ENCODE peak calls at places on chromosomes 1 and 21, in six cellular contexts. R, C, J, S, Y and K are unnamed samples.

GRCh38 chr1:80181418-80181817 is 1174.9 kb upstream of the ADGRL4 start:
- DNase-seq in R (no peak), C (no peak), J (peak; percentile 3), S (no peak), Y (no peak), K (no peak)

GRCh38 chr1:41673355-41673754 is 188.9 kb upstream of the EDN2 start:
- DNase-seq in R (no peak), C (peak; percentile 61), J (no peak), S (peak; percentile 45), Y (peak; percentile 50), K (peak; percentile 72)

GRCh38 chr1:245105815-245106410 is 48.9 kb upstream of the KIF26B start:
- DNase-seq in R (no peak), C (peak; percentile 12), J (no peak), S (peak; percentile 61), Y (no peak), K (no peak)

GRCh38 chr1:246597340-246597739 is 31.1 kb downstream of the CNST start:
- DNase-seq in R (no peak), C (peak; percentile 85), J (no peak), S (peak; percentile 68), Y (peak; percentile 96), K (peak; percentile 93)

GRCh38 chr21:29418813-29419212 is 120.1 kb downstream of the BACH1 start:
- DNase-seq in R (no peak), C (no peak), J (no peak), S (no peak), Y (no peak), K (no peak)

GRCh38 chr1:1359668-1360468 is 1.5 kb upstream of the MXRA8 start:
- DNase-seq in R (peak; percentile 21), C (peak; percentile 80), J (no peak), S (peak; percentile 86), Y (peak; percentile 52), K (peak; percentile 64)

GRCh38 chr1:115545791-115546733 is 95.7 kb upstream of the VANGL1 start:
- DNase-seq in R (peak; percentile 42), C (peak; percentile 94), J (peak; percentile 65), S (peak; percentile 97), Y (peak; percentile 87), K (peak; percentile 83)

GRCh38 chr21:38267136-38267535 is 10.3 kb downstream of the KCNJ15 start:
- DNase-seq in R (no peak), C (no peak), J (no peak), S (no peak), Y (no peak), K (no peak)

GRCh38 chr21:25176637-25177412 is 430.5 kb downstream of the MRPL39 start:
- DNase-seq in R (no peak), C (peak; percentile 59), J (no peak), S (peak; percentile 78), Y (no peak), K (no peak)

GRCh38 chr1:237578540-237578939 is 312.2 kb downstream of the ZP4 start:
- DNase-seq in R (no peak), C (no peak), J (no peak), S (no peak), Y (no peak), K (no peak)

GRCh38 chr21:44764319-44765230 is 37.0 kb downstream of the UBE2G2 start:
- DNase-seq in R (no peak), C (no peak), J (peak; percentile 39), S (no peak), Y (no peak), K (no peak)

GRCh38 chr1:172040466-172040865 is 199.2 kb downstream of the DNM3 start:
- DNase-seq in R (no peak), C (peak; percentile 77), J (no peak), S (peak; percentile 93), Y (peak; percentile 57), K (no peak)

GRCh38 chr1:234713440-234713839 is 103.5 kb upstream of the IRF2BP2 start:
- DNase-seq in R (no peak), C (no peak), J (no peak), S (no peak), Y (no peak), K (no peak)

GRCh38 chr1:148353461-148354283 is 129.4 kb downstream of the PPIAL4G start:
- DNase-seq in R (no peak), C (peak; percentile 69), J (peak; percentile 67), S (peak; percentile 90), Y (peak; percentile 69), K (peak; percentile 53)

GRCh38 chr1:164772635-164773034 is 213.7 kb downstream of the PBX1 start:
- DNase-seq in R (no peak), C (peak; percentile 91), J (no peak), S (peak; percentile 99), Y (peak; percentile 81), K (peak; percentile 94)

GRCh38 chr1:209945377-209945776 is 7.4 kb downstream of the SYT14 start:
- DNase-seq in R (no peak), C (no peak), J (no peak), S (no peak), Y (no peak), K (no peak)

GRCh38 chr1:170765712-170766330 is 101.9 kb downstream of the PRRX1 start:
- DNase-seq in R (no peak), C (peak; percentile 58), J (peak; percentile 13), S (peak; percentile 38), Y (peak; percentile 72), K (peak; percentile 64)

DNA sequence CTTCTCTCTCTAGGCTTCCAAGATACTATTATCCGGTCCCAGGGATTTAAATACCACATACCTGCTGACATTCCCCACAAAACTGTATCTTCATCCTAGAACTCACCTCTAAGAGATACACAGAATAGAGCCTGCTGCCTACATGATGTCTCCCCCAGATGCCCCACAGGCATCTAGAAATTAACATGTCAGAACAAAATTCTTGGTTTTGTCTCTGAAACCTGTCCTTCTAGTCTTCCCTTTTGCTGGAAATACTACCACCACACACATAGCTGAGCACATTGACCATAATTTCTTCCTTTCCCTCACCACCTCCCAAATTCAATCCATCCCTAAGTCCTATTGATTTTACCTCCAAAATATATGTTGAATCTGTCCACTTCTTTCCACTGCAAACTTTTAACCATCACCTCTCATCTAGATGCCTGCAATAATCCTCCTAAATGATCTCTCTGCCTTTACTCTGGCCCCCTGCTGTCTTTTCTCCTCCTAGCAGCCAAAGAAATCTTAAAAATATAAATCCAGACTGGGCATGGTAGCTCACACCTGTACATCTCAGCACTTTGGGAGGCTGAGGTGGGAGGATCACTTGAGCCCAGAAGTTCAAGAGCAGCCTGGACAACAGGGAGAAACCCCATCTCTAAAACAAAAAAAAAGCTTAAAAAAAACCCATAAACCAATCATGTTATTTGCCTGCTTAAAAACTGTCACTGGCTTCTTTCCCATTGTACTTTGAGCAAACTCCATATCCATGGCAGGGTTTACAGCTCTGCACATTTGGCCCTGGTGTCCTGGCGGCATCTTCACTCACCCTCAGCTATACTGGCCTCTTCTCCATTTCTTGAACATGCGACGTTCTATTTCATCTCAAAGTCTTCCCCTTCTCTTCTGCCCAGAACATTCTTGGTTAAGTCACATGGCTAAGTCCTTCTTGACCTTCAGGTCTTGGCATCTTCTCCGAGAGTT is 6.2 kb upstream of the FAM76A start:
- DNase-seq in R (no peak), C (peak; percentile 2), J (no peak), S (no peak), Y (peak; percentile 26), K (peak; percentile 28)
- TF ChIP-seq CTCF in R (peak; percentile 20), C (peak; percentile 30), J (no peak), S (peak; percentile 53), Y (peak; percentile 49), K (peak; percentile 54)

DNA sequence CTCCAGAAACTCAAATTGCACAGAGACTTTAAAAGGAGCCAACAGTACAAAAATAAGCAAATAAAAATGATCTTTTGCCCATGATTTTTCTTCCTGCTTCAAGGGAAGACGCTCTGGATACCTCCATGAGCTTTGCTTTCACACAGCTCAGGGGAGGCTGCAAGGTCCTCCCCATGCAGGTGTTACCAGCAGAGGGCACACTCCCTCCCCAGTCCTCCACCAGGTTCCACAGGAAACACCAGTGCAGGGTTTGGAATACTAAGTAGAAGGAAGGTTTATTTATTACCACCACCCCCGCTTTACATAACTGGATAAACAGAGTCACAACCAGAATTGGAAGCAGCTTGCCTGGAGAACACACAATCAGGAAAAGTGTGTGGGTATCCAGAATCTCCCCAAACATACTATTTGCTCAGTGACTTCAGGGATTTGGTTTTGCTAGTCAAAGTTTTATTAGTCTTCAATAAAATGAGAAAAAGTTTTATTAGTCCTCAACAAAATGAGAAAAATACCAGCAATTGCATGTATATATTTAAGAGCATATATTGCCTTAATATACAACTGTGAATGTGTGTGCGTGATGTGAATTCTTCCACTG is 37.3 kb downstream of the HSD3B1 start:
- DNase-seq in R (no peak), C (no peak), J (peak; percentile 28), S (no peak), Y (no peak), K (peak; percentile 7)
- TF ChIP-seq CTCF in R (no peak), C (peak; percentile 47), J (peak; percentile 59), S (no peak), Y (peak; percentile 38), K (peak; percentile 57)

GRCh38 chr1:163366555-163366954 is 44.8 kb downstream of the NUF2 start:
- DNase-seq in R (no peak), C (no peak), J (no peak), S (no peak), Y (no peak), K (no peak)

GRCh38 chr1:163365186-163365585 is 43.4 kb downstream of the NUF2 start:
- DNase-seq in R (no peak), C (no peak), J (no peak), S (no peak), Y (no peak), K (no peak)

GRCh38 chr1:163357378-163357777 is 35.6 kb downstream of the NUF2 start:
- DNase-seq in R (no peak), C (peak; percentile 18), J (no peak), S (peak; percentile 50), Y (peak; percentile 29), K (no peak)

DNA sequence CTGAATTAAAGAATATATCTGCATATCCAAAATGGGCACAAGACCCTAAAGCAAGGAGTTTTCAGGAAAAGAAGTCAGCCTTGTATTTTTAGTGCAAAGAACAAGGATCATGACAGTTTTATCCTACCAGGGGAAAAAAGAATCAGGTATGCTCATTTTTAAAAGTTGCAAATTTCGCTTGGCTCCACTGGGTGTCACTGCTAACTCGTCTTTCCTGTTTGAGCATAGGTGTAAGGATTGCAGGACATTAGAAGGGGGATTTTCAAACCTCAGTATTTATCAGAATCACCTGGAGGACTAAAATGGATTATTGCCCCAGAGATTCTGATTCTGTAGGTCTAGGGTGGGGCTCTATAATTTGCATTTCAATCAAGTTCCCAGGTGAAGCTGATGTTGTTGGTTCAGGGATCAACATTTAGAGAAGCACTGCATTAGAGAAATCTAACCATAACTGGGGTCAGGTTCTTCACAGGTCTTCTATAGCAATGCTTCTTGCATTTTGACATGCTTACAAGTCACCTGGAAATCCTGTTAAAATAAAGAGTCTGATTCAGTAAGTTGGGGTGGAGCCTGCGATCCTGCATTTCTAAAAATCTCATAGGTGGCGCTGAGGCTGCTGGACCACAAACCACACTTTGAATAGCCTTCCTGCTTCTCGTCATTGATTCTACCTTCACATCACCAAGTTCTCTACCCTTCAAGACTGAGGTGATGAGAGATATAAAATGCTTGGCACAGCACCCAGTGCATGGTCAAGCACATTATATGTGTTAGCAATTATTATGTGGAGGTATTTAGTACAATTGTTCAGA is 39.6 kb downstream of the NUF2 start:
- DNase-seq in R (no peak), C (no peak), J (peak; percentile 48), S (peak; percentile 6), Y (peak; percentile 18), K (peak; percentile 6)
- TF ChIP-seq CTCF in R (peak; percentile 29), C (peak; percentile 52), J (peak; percentile 70), S (peak; percentile 46), Y (peak; percentile 45), K (peak; percentile 45)

DNA sequence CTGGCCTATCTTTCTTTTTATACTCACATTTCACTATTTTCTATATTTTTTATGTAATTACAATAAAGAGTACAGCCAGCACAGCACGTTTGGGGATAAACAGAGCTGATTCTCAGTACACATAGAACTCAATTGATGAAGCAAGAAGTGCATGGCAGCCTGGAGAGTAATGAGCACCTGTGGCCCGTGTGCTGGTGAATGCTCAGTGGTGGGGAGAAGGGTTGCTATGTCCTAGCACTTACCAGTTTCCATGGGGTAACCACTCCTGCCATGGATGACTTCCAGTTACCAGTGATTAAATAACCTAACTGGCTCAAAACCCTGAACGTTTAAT is 332.0 kb downstream of the CAMTA1 start:
- DNase-seq in R (no peak), C (no peak), J (no peak), S (no peak), Y (no peak), K (no peak)
- TF ChIP-seq CTCF in R (no peak), C (no peak), J (no peak), S (peak; percentile 40), Y (no peak), K (no peak)